ENCODE peak calls at places on chromosomes 1 and 21, in seven cellular contexts. One of them, this sample, is unnamed.

GRCh38 chr1:227896710-227897655 is 50.7 kb downstream of the WNT9A start:
- DNase-seq in IMR-90: no peak
- DNase-seq in neuronal stem cell: no peak
- DNase-seq in mesendoderm: no peak
- DNase-seq in H9: peak
- DNase-seq in H1: peak
- DNase-seq in mesenchymal stem cell: no peak
- DNase-seq in this sample: no peak

GRCh38 chr1:225651872-225652725 is 824 bp downstream of the ENAH start:
- DNase-seq in IMR-90: no peak
- DNase-seq in neuronal stem cell: peak
- DNase-seq in mesendoderm: peak
- DNase-seq in H9: no peak
- DNase-seq in H1: peak
- DNase-seq in mesenchymal stem cell: peak
- DNase-seq in this sample: no peak

GRCh38 chr1:16048573-16049189 is 5.1 kb downstream of the CLCNKB start:
- DNase-seq in IMR-90: no peak
- DNase-seq in neuronal stem cell: peak
- DNase-seq in mesendoderm: peak
- DNase-seq in H9: peak
- DNase-seq in H1: peak
- DNase-seq in mesenchymal stem cell: peak
- DNase-seq in this sample: peak

GRCh38 chr21:44063151-44063912 is 43.9 kb upstream of the PWP2 start:
- DNase-seq in IMR-90: no peak
- DNase-seq in neuronal stem cell: no peak
- DNase-seq in mesendoderm: no peak
- DNase-seq in H9: no peak
- DNase-seq in H1: no peak
- DNase-seq in mesenchymal stem cell: no peak
- DNase-seq in this sample: no peak

GRCh38 chr1:109094377-109094803 is 3.8 kb downstream of the TMEM167B start:
- DNase-seq in IMR-90: peak
- DNase-seq in neuronal stem cell: no peak
- DNase-seq in mesendoderm: no peak
- DNase-seq in H9: no peak
- DNase-seq in H1: no peak
- DNase-seq in mesenchymal stem cell: peak
- DNase-seq in this sample: no peak

GRCh38 chr1:160261878-160262794 is at the start of gene DCAF8:
- DNase-seq in IMR-90: peak
- DNase-seq in neuronal stem cell: peak
- DNase-seq in mesendoderm: peak
- DNase-seq in H9: peak
- DNase-seq in H1: peak
- DNase-seq in mesenchymal stem cell: peak
- DNase-seq in this sample: peak

GRCh38 chr1:40039757-40040510 is 595 bp upstream of the CAP1 start:
- DNase-seq in IMR-90: peak
- DNase-seq in neuronal stem cell: no peak
- DNase-seq in mesendoderm: peak
- DNase-seq in H9: peak
- DNase-seq in H1: peak
- DNase-seq in mesenchymal stem cell: peak
- DNase-seq in this sample: peak

GRCh38 chr21:44357064-44357837 is 3.8 kb downstream of the TRPM2 start:
- DNase-seq in IMR-90: no peak
- DNase-seq in neuronal stem cell: no peak
- DNase-seq in mesendoderm: no peak
- DNase-seq in H9: no peak
- DNase-seq in H1: no peak
- DNase-seq in mesenchymal stem cell: no peak
- DNase-seq in this sample: no peak

GRCh38 chr21:38804617-38805281 is 980 bp upstream of the ETS2 start:
- DNase-seq in IMR-90: peak
- DNase-seq in neuronal stem cell: no peak
- DNase-seq in mesendoderm: no peak
- DNase-seq in H9: peak
- DNase-seq in H1: peak
- DNase-seq in mesenchymal stem cell: peak
- DNase-seq in this sample: peak

GRCh38 chr1:152347116-152347728 is 12.6 kb downstream of the FLG2 start:
- DNase-seq in IMR-90: peak
- DNase-seq in neuronal stem cell: no peak
- DNase-seq in mesendoderm: peak
- DNase-seq in H9: no peak
- DNase-seq in H1: peak
- DNase-seq in mesenchymal stem cell: peak
- DNase-seq in this sample: peak

GRCh38 chr1:116494745-116495144 is 76.1 kb downstream of the CD58 start:
- DNase-seq in IMR-90: no peak
- DNase-seq in neuronal stem cell: no peak
- DNase-seq in mesendoderm: no peak
- DNase-seq in H9: no peak
- DNase-seq in H1: no peak
- DNase-seq in mesenchymal stem cell: no peak
- DNase-seq in this sample: no peak

GRCh38 chr1:9275567-9276034 is 17.1 kb upstream of the SPSB1 start:
- DNase-seq in IMR-90: peak
- DNase-seq in neuronal stem cell: no peak
- DNase-seq in mesendoderm: peak
- DNase-seq in H9: no peak
- DNase-seq in H1: no peak
- DNase-seq in mesenchymal stem cell: peak
- DNase-seq in this sample: peak

GRCh38 chr1:1021860-1022259 is 1.9 kb downstream of the AGRN start:
- DNase-seq in IMR-90: peak
- DNase-seq in neuronal stem cell: no peak
- DNase-seq in mesendoderm: no peak
- DNase-seq in H9: no peak
- DNase-seq in H1: no peak
- DNase-seq in mesenchymal stem cell: no peak
- DNase-seq in this sample: no peak

GRCh38 chr1:101436100-101436511 is 199.3 kb downstream of the S1PR1 start:
- DNase-seq in IMR-90: no peak
- DNase-seq in neuronal stem cell: no peak
- DNase-seq in mesendoderm: no peak
- DNase-seq in H9: no peak
- DNase-seq in H1: no peak
- DNase-seq in mesenchymal stem cell: no peak
- DNase-seq in this sample: no peak

GRCh38 chr1:43269627-43270375 is at the start of gene TMEM125:
- DNase-seq in IMR-90: no peak
- DNase-seq in neuronal stem cell: no peak
- DNase-seq in mesendoderm: no peak
- DNase-seq in H9: peak
- DNase-seq in H1: no peak
- DNase-seq in mesenchymal stem cell: no peak
- DNase-seq in this sample: no peak

GRCh38 chr1:203271018-203271743 is 34.1 kb upstream of the BTG2 start:
- DNase-seq in IMR-90: peak
- DNase-seq in neuronal stem cell: no peak
- DNase-seq in mesendoderm: peak
- DNase-seq in H9: peak
- DNase-seq in H1: peak
- DNase-seq in mesenchymal stem cell: peak
- DNase-seq in this sample: peak

GRCh38 chr1:19405195-19405760 is 80.1 kb downstream of the CAPZB start:
- DNase-seq in IMR-90: no peak
- DNase-seq in neuronal stem cell: peak
- DNase-seq in mesendoderm: peak
- DNase-seq in H9: no peak
- DNase-seq in H1: no peak
- DNase-seq in mesenchymal stem cell: no peak
- DNase-seq in this sample: no peak

GRCh38 chr1:175409938-175410337 is 217.4 kb upstream of the KIAA0040 start:
- DNase-seq in IMR-90: no peak
- DNase-seq in neuronal stem cell: no peak
- DNase-seq in mesendoderm: no peak
- DNase-seq in H9: no peak
- DNase-seq in H1: no peak
- DNase-seq in mesenchymal stem cell: no peak
- DNase-seq in this sample: no peak

GRCh38 chr1:56715161-56715560 is 70.0 kb downstream of the PRKAA2 start:
- DNase-seq in IMR-90: peak
- DNase-seq in neuronal stem cell: no peak
- DNase-seq in mesendoderm: no peak
- DNase-seq in H9: no peak
- DNase-seq in H1: no peak
- DNase-seq in mesenchymal stem cell: peak
- DNase-seq in this sample: no peak

GRCh38 chr1:220843481-220844011 is 35.7 kb upstream of the HLX start:
- DNase-seq in IMR-90: peak
- DNase-seq in neuronal stem cell: no peak
- DNase-seq in mesendoderm: no peak
- DNase-seq in H9: no peak
- DNase-seq in H1: no peak
- DNase-seq in mesenchymal stem cell: peak
- DNase-seq in this sample: no peak

GRCh38 chr1:164707868-164708331 is 148.9 kb downstream of the PBX1 start:
- DNase-seq in IMR-90: peak
- DNase-seq in neuronal stem cell: no peak
- DNase-seq in mesendoderm: peak
- DNase-seq in H9: no peak
- DNase-seq in H1: no peak
- DNase-seq in mesenchymal stem cell: peak
- DNase-seq in this sample: peak
- H3K9ac ChIP-seq in IMR-90: peak
- H3K9ac ChIP-seq in neuronal stem cell: no peak
- H3K9ac ChIP-seq in mesendoderm: no peak
- H3K9ac ChIP-seq in H9: no peak
- H3K9ac ChIP-seq in H1: no peak
- H3K9ac ChIP-seq in mesenchymal stem cell: peak
- H3K9ac ChIP-seq in this sample: no peak

GRCh38 chr1:69534829-69535228 is 32.9 kb upstream of the LRRC7 start:
- DNase-seq in IMR-90: no peak
- DNase-seq in neuronal stem cell: no peak
- DNase-seq in mesendoderm: no peak
- DNase-seq in H9: no peak
- DNase-seq in H1: no peak
- DNase-seq in mesenchymal stem cell: no peak
- DNase-seq in this sample: no peak

GRCh38 chr1:69535490-69535889 is 32.2 kb upstream of the LRRC7 start:
- DNase-seq in IMR-90: no peak
- DNase-seq in neuronal stem cell: no peak
- DNase-seq in mesendoderm: peak
- DNase-seq in H9: peak
- DNase-seq in H1: no peak
- DNase-seq in mesenchymal stem cell: no peak
- DNase-seq in this sample: no peak

DNA sequence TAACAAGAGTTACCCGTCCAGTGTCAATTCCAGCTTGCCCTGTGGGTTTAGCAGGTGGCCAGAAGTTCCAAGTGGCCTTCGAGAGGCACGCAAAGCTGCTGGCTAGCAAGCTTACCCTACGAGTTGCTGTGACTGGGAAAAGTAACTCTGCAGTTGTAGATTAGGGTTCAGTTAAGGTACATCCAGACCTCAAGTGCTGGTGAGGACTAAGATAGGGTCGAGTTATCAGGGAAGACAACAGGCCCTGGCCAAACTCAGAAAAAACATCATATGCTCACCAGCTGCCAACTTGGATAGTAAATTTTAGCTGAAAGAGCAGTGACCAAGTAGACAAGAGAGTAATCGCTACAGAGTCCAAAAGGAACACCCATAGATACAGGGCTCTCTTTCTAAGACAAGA is 27.7 kb upstream of the LRRC7 start:
- DNase-seq in IMR-90: no peak
- DNase-seq in neuronal stem cell: no peak
- DNase-seq in mesendoderm: no peak
- DNase-seq in H9: no peak
- DNase-seq in H1: no peak
- DNase-seq in mesenchymal stem cell: no peak
- DNase-seq in this sample: no peak
- H3K23ac ChIP-seq in IMR-90: no peak
- H3K23ac ChIP-seq in neuronal stem cell: no peak
- H3K23ac ChIP-seq in mesendoderm: no peak
- H3K23ac ChIP-seq in H9: no peak
- H3K23ac ChIP-seq in H1: no peak
- H3K23ac ChIP-seq in mesenchymal stem cell: no peak
- H3K23ac ChIP-seq in this sample: no peak

DNA sequence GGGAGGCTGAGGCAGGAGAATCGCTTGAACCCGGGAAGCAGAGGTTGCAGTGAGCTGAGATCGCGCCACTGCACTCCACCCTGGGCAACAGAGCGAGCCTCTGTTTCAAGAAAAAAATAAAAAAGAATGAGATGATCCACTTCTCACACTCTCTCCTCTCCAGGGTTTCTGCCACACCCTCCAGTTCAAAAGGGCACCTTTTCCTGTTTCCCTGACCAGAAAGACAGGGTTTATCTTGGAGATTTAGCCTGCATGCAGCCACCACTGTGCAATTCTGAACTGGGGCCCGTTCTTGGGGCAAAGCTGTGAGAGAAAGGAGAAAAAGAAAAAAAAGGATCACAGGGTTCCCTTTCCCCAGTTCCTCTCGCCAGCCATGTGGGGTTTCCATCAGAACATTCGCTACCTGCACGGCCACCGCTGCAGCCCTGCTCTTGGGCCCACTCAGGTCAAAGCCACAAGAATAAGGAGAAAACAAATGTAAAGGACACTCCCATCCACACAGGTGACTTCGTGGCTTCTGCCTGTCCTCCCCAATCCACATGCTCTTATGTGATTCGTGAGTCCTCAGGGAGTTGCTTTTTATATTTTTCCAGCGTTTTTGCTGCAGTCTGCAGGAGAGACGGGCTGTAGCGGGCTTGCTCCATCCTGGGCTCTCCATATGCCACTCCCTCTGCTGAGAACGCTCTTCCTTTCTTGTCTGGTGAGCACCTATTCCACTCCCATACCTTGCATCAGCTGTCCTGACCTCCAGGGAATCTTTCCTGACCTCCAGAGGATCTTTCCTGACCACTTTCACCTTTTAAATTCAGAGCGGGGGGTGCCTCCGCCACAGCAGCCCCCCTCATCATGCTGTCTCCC is 26.4 kb downstream of the GNG4 start:
- DNase-seq in IMR-90: no peak
- DNase-seq in neuronal stem cell: no peak
- DNase-seq in mesendoderm: no peak
- DNase-seq in H9: no peak
- DNase-seq in H1: no peak
- DNase-seq in mesenchymal stem cell: no peak
- DNase-seq in this sample: no peak
- H3K4ac ChIP-seq in IMR-90: no peak
- H3K4ac ChIP-seq in neuronal stem cell: no peak
- H3K4ac ChIP-seq in mesendoderm: no peak
- H3K4ac ChIP-seq in H9: no peak
- H3K4ac ChIP-seq in H1: no peak
- H3K4ac ChIP-seq in mesenchymal stem cell: no peak
- H3K4ac ChIP-seq in this sample: no peak

DNA sequence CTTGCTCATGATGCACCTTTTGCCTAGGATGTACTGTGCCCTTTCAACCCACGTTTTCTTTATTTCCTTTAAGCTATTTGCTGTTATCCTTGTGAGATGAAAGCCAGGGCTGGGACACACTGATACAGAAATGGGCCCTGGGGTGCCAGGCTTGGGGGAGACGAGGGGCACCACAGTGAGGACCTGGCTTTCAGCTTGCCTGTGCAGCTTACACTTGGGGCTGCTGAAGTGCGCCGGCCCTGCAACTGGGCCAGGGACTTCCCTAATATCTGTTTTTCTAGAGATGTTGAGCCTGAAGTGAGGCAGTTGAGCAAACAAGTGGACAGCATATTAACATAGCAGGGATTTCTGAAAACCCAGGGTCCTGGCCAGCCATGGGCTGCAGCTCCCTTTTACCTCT is 42.5 kb upstream of the SLC19A1 start:
- DNase-seq in IMR-90: no peak
- DNase-seq in neuronal stem cell: no peak
- DNase-seq in mesendoderm: no peak
- DNase-seq in H9: no peak
- DNase-seq in H1: no peak
- DNase-seq in mesenchymal stem cell: no peak
- DNase-seq in this sample: no peak
- H3K9ac ChIP-seq in IMR-90: no peak
- H3K9ac ChIP-seq in neuronal stem cell: no peak
- H3K9ac ChIP-seq in mesendoderm: no peak
- H3K9ac ChIP-seq in H9: no peak
- H3K9ac ChIP-seq in H1: no peak
- H3K9ac ChIP-seq in mesenchymal stem cell: no peak
- H3K9ac ChIP-seq in this sample: no peak